ENCODE peak calls at places on chromosomes 4 and X, in four cellular contexts. K is heart right ventricle, M is WTC11, S is NCI-H510A treated with DMSO at 0.1 percent for 48 hours. Y is an unnamed sample.

GRCh38 chr4:57068237-57068981 is 41.8 kb downstream of the IGFBP7 start:
- DNase-seq in K (no peak), M (no peak), S (no peak), Y (no peak)

GRCh38 chr4:110287130-110287529 is 88.7 kb upstream of the ELOVL6 start:
- DNase-seq in K (no peak), M (no peak), S (no peak), Y (peak)

GRCh38 chrX:39850630-39851152 is 247.1 kb downstream of the BCOR start:
- DNase-seq in K (no peak), M (peak), S (no peak), Y (peak)

GRCh38 chr4:7192252-7193039 is at the start of gene SORCS2:
- DNase-seq in K (peak), M (peak), S (peak), Y (no peak)

GRCh38 chr4:139889194-139889762 is 223.7 kb downstream of the MGST2 start:
- DNase-seq in K (no peak), M (no peak), S (no peak), Y (no peak)

GRCh38 chrX:153379971-153380581 is 21.1 kb downstream of the PNMA6E start:
- DNase-seq in K (no peak), M (no peak), S (no peak), Y (no peak)

GRCh38 chr4:124710253-124710849 is 2.2 kb downstream of the ANKRD50 start:
- DNase-seq in K (no peak), M (no peak), S (no peak), Y (no peak)

GRCh38 chr4:174314274-174314673 is 30.6 kb downstream of the CEP44 start:
- DNase-seq in K (no peak), M (no peak), S (no peak), Y (no peak)

GRCh38 chrX:40570346-40571093 is 10.2 kb upstream of the ATP6AP2 start:
- DNase-seq in K (no peak), M (no peak), S (no peak), Y (no peak)

Y was measured in HFFc6.